ENCODE peak calls at places on chromosomes 13 and 19, in nine cellular contexts. Z, H, J, S, B, A, I, V and K are unnamed samples.

GRCh38 chr19:6318772-6319171 is 14.6 kb downstream of the ACER1 start:
- DNase-seq in Z (no peak), H (no peak), J (no peak), S (no peak), B (no peak), A (peak; percentile 38), I (no peak), V (no peak), K (peak; percentile 28)

GRCh38 chr13:29908411-29908810 is 58.0 kb upstream of the UBL3 start:
- DNase-seq in Z (no peak), H (no peak), J (no peak), S (no peak), B (no peak), A (peak; percentile 65), I (no peak), V (no peak), K (no peak)

GRCh38 chr19:8148410-8149231 is 771 bp downstream of the FBN3 start:
- DNase-seq in Z (peak; percentile 27), H (no peak), J (peak; percentile 29), S (no peak), B (no peak), A (no peak), I (no peak), V (peak; percentile 35), K (peak; percentile 14)

GRCh38 chr13:76799696-76800095 is 86.5 kb downstream of the KCTD12 start:
- DNase-seq in Z (no peak), H (no peak), J (no peak), S (no peak), B (no peak), A (peak; percentile 21), I (no peak), V (no peak), K (no peak)

GRCh38 chr13:102191951-102192461 is 209.8 kb downstream of the FGF14 start:
- DNase-seq in Z (no peak), H (no peak), J (no peak), S (no peak), B (no peak), A (peak; percentile 47), I (no peak), V (no peak), K (no peak)

GRCh38 chr13:23801141-23801540 is 88.1 kb downstream of the MIPEP start:
- DNase-seq in Z (no peak), H (no peak), J (no peak), S (no peak), B (no peak), A (no peak), I (no peak), V (no peak), K (no peak)

GRCh38 chr19:543912-544608 is at the start of gene GZMM:
- DNase-seq in Z (no peak), H (no peak), J (no peak), S (peak; percentile 73), B (peak; percentile 69), A (no peak), I (no peak), V (peak; percentile 36), K (peak; percentile 88)

GRCh38 chr13:42747399-42747873 is 33.9 kb upstream of the FAM216B start:
- DNase-seq in Z (no peak), H (no peak), J (peak; percentile 7), S (no peak), B (no peak), A (peak; percentile 94), I (no peak), V (no peak), K (no peak)

GRCh38 chr13:27924529-27925141 is 4.8 kb downstream of the PDX1 start:
- DNase-seq in Z (no peak), H (no peak), J (no peak), S (no peak), B (no peak), A (no peak), I (no peak), V (peak; percentile 45), K (peak; percentile 19)

GRCh38 chr13:52845766-52846566 is 2.5 kb downstream of the PCDH8 start:
- DNase-seq in Z (peak; percentile 61), H (no peak), J (no peak), S (peak; percentile 81), B (no peak), A (no peak), I (no peak), V (peak; percentile 58), K (peak; percentile 54)

GRCh38 chr19:9850235-9850959 is 15.3 kb downstream of the PIN1 start:
- DNase-seq in Z (no peak), H (no peak), J (no peak), S (no peak), B (no peak), A (no peak), I (no peak), V (no peak), K (no peak)

GRCh38 chr19:9848761-9849160 is 13.6 kb downstream of the PIN1 start:
- DNase-seq in Z (no peak), H (no peak), J (no peak), S (no peak), B (no peak), A (no peak), I (no peak), V (no peak), K (no peak)

GRCh38 chr19:9849786-9850185 is 14.7 kb downstream of the PIN1 start:
- DNase-seq in Z (no peak), H (no peak), J (no peak), S (no peak), B (no peak), A (no peak), I (no peak), V (no peak), K (no peak)

GRCh38 chr19:9848060-9848459 is 12.9 kb downstream of the PIN1 start:
- DNase-seq in Z (no peak), H (peak; percentile 10), J (no peak), S (no peak), B (peak; percentile 27), A (no peak), I (no peak), V (peak; percentile 54), K (peak; percentile 57)

DNA sequence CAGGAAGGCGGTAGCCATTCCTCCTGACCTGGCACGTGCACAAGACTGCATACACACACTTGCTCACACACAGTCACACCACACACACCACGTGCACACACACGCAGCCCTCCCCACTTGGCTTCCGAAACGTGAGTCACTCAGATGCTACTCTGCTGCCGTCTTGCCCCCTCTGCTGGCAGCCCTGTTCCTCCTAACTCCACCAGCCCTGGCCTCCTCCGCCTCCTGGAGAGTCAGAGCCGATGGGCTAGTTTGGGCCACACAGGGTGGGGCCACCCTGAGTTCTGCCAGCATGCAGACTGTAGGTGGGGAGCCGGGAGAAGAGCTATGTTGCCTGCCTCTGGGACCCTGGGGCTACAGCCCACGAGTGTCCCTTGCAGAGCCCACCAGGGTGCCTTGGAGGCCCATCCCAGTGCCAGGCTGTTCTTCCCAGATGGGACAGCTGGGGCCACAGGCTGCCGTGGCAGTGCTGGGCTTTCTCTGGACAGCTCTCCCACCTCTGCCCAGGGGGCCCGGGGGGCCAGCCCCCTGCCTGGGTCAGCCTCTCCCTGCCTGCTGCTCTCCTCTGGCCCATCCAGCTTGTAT is 12.1 kb downstream of the PIN1 start:
- DNase-seq in Z (peak; percentile 19), H (no peak), J (peak; percentile 70), S (no peak), B (no peak), A (peak; percentile 95), I (peak; percentile 38), V (no peak), K (peak; percentile 82)
- TF ChIP-seq CTCF in Z (peak; percentile 53), H (peak; percentile 45), J (peak; percentile 48), S (no peak), B (no peak), A (peak; percentile 92), I (no peak), V (no peak), K (no peak)

GRCh38 chr13:70623260-70623659 is 515.0 kb upstream of the KLHL1 start:
- DNase-seq in Z (no peak), H (peak; percentile 9), J (no peak), S (no peak), B (no peak), A (peak; percentile 31), I (no peak), V (no peak), K (no peak)
- TF ChIP-seq CTCF in Z (peak; percentile 75), H (peak; percentile 83), J (peak; percentile 26), S (peak; percentile 45), B (peak; percentile 7), A (peak; percentile 24), I (no peak), V (no peak), K (peak; percentile 53)

GRCh38 chr13:33874871-33875270 is 56.9 kb downstream of the RFC3 start:
- DNase-seq in Z (no peak), H (no peak), J (peak; percentile 18), S (no peak), B (no peak), A (peak; percentile 2), I (no peak), V (no peak), K (no peak)
- TF ChIP-seq CTCF in Z (no peak), H (peak; percentile 26), J (peak; percentile 29), S (no peak), B (no peak), A (no peak), I (no peak), V (no peak), K (no peak)

GRCh38 chr13:97125051-97125809 is 96.9 kb upstream of the MBNL2 start:
- DNase-seq in Z (no peak), H (no peak), J (peak; percentile 41), S (no peak), B (no peak), A (peak; percentile 81), I (no peak), V (no peak), K (peak; percentile 16)
- TF ChIP-seq CTCF in Z (no peak), H (no peak), J (no peak), S (no peak), B (no peak), A (no peak), I (no peak), V (no peak), K (no peak)